ENCODE peak calls at places on chromosomes 3 and 15, in ten cellular contexts. V is epithelial cell of esophagus, X is cardiac fibroblast, O is AG10803, Y is fibroblast of pulmonary artery, P is foreskin fibroblast, E is endothelial cell, W is activated gamma-delta T cell treated with Interleukin-2 at 50 U/mL for 16 hours, Z is heart left ventricle, G is non-pigmented ciliary epithelial cell. R is an unnamed sample.

GRCh38 chr15:40344631-40345120 is 3.9 kb upstream of the CCDC9B start:
- DNase-seq in V (peak), X (peak), O (peak), Y (peak), P (peak), E (peak), W (peak), Z (no peak), G (no peak), R (peak)

GRCh38 chr15:49293941-49294340 is 123.9 kb downstream of the GALK2 start:
- DNase-seq in V (no peak), X (no peak), O (no peak), Y (no peak), P (no peak), E (no peak), W (no peak), Z (no peak), G (no peak), R (no peak)

GRCh38 chr15:85297537-85297936 is 82.9 kb upstream of the AKAP13 start:
- DNase-seq in V (no peak), X (no peak), O (no peak), Y (no peak), P (no peak), E (no peak), W (no peak), Z (no peak), G (no peak), R (no peak)

GRCh38 chr15:41936649-41937567 is 35.4 kb downstream of the EHD4 start:
- DNase-seq in V (no peak), X (peak), O (no peak), Y (peak), P (no peak), E (peak), W (peak), Z (peak), G (no peak), R (peak)

GRCh38 chr3:158105124-158105709 is 1.0 kb downstream of the SHOX2 start:
- DNase-seq in V (no peak), X (no peak), O (peak), Y (no peak), P (no peak), E (peak), W (no peak), Z (no peak), G (no peak), R (no peak)

GRCh38 chr3:16801223-16801622 is 83.5 kb upstream of the PLCL2 start:
- DNase-seq in V (no peak), X (peak), O (peak), Y (peak), P (no peak), E (no peak), W (no peak), Z (no peak), G (no peak), R (peak)

GRCh38 chr3:138265745-138266144 is 63.9 kb downstream of the NME9 start:
- DNase-seq in V (no peak), X (no peak), O (no peak), Y (no peak), P (no peak), E (no peak), W (no peak), Z (no peak), G (no peak), R (no peak)

GRCh38 chr3:94114667-94115066 is 51.8 kb downstream of the NSUN3 start:
- DNase-seq in V (no peak), X (no peak), O (peak), Y (no peak), P (peak), E (no peak), W (no peak), Z (no peak), G (no peak), R (no peak)

R was measured in Ammon's horn.